ENCODE peak calls at places on chromosomes 5 and 9, in nine cellular contexts. One of them, this sample, is unnamed.

GRCh38 chr9:127935765-127936221 is 1.9 kb downstream of the DPM2 start:
- DNase-seq in fibroblast of lung: no peak
- DNase-seq in tibial artery: no peak
- DNase-seq in RWPE2: no peak
- DNase-seq in foreskin fibroblast: no peak
- DNase-seq in HFF-Myc: no peak
- DNase-seq in PC-9: no peak
- DNase-seq in BE2C: no peak
- DNase-seq in WTC11: no peak
- DNase-seq in this sample: no peak

GRCh38 chr9:254516-254915 is 39.9 kb downstream of the DOCK8 start:
- DNase-seq in RWPE2: no peak
- DNase-seq in PC-9: no peak
- DNase-seq in foreskin fibroblast: no peak
- DNase-seq in fibroblast of lung: no peak
- DNase-seq in BE2C: no peak
- DNase-seq in HFF-Myc: no peak
- DNase-seq in tibial artery: no peak
- DNase-seq in WTC11: no peak
- DNase-seq in this sample: no peak

GRCh38 chr5:115838885-115839518 is 2.4 kb downstream of the ATG12 start:
- DNase-seq in RWPE2: no peak
- DNase-seq in HFF-Myc: no peak
- DNase-seq in BE2C: no peak
- DNase-seq in WTC11: no peak
- DNase-seq in fibroblast of lung: peak
- DNase-seq in foreskin fibroblast: no peak
- DNase-seq in tibial artery: peak
- DNase-seq in PC-9: peak
- DNase-seq in this sample: peak

GRCh38 chr5:77211691-77212047 is 1.2 kb downstream of the PDE8B start:
- DNase-seq in foreskin fibroblast: no peak
- DNase-seq in fibroblast of lung: no peak
- DNase-seq in tibial artery: no peak
- DNase-seq in WTC11: no peak
- DNase-seq in PC-9: no peak
- DNase-seq in HFF-Myc: no peak
- DNase-seq in RWPE2: no peak
- DNase-seq in BE2C: no peak
- DNase-seq in this sample: no peak

GRCh38 chr9:86903461-86904010 is 43.8 kb downstream of the GAS1 start:
- DNase-seq in RWPE2: no peak
- DNase-seq in WTC11: peak
- DNase-seq in HFF-Myc: no peak
- DNase-seq in foreskin fibroblast: no peak
- DNase-seq in BE2C: no peak
- DNase-seq in PC-9: no peak
- DNase-seq in tibial artery: no peak
- DNase-seq in fibroblast of lung: no peak
- DNase-seq in this sample: no peak

GRCh38 chr9:133112361-133113026 is 8.5 kb downstream of the RALGDS start:
- DNase-seq in PC-9: no peak
- DNase-seq in WTC11: no peak
- DNase-seq in RWPE2: peak
- DNase-seq in HFF-Myc: no peak
- DNase-seq in foreskin fibroblast: no peak
- DNase-seq in BE2C: peak
- DNase-seq in tibial artery: peak
- DNase-seq in fibroblast of lung: no peak
- DNase-seq in this sample: peak

GRCh38 chr9:92206490-92206889 is 87.0 kb downstream of the IARS1 start:
- DNase-seq in HFF-Myc: no peak
- DNase-seq in BE2C: no peak
- DNase-seq in RWPE2: no peak
- DNase-seq in PC-9: no peak
- DNase-seq in WTC11: no peak
- DNase-seq in foreskin fibroblast: peak
- DNase-seq in tibial artery: no peak
- DNase-seq in fibroblast of lung: peak
- DNase-seq in this sample: no peak

GRCh38 chr5:66232701-66233100 is 88.6 kb downstream of the SREK1 start:
- DNase-seq in BE2C: no peak
- DNase-seq in foreskin fibroblast: no peak
- DNase-seq in HFF-Myc: no peak
- DNase-seq in RWPE2: no peak
- DNase-seq in fibroblast of lung: no peak
- DNase-seq in tibial artery: no peak
- DNase-seq in PC-9: no peak
- DNase-seq in WTC11: no peak
- DNase-seq in this sample: no peak

GRCh38 chr9:38421498-38422211 is 2.6 kb downstream of the IGFBPL1 start:
- DNase-seq in tibial artery: no peak
- DNase-seq in BE2C: peak
- DNase-seq in PC-9: no peak
- DNase-seq in fibroblast of lung: no peak
- DNase-seq in foreskin fibroblast: no peak
- DNase-seq in HFF-Myc: no peak
- DNase-seq in RWPE2: no peak
- DNase-seq in WTC11: peak
- DNase-seq in this sample: peak

GRCh38 chr9:27750571-27750970 is 177.3 kb upstream of the C9orf72 start:
- DNase-seq in fibroblast of lung: no peak
- DNase-seq in BE2C: no peak
- DNase-seq in WTC11: no peak
- DNase-seq in foreskin fibroblast: no peak
- DNase-seq in tibial artery: no peak
- DNase-seq in HFF-Myc: no peak
- DNase-seq in PC-9: no peak
- DNase-seq in RWPE2: no peak
- DNase-seq in this sample: peak

GRCh38 chr5:179974946-179975712 is 67.4 kb upstream of the TBC1D9B start:
- DNase-seq in PC-9: no peak
- DNase-seq in foreskin fibroblast: peak
- DNase-seq in RWPE2: no peak
- DNase-seq in HFF-Myc: no peak
- DNase-seq in BE2C: peak
- DNase-seq in tibial artery: no peak
- DNase-seq in fibroblast of lung: peak
- DNase-seq in WTC11: peak
- DNase-seq in this sample: peak

GRCh38 chr5:178866946-178867345 is 7.2 kb downstream of the ZNF354B start:
- DNase-seq in RWPE2: no peak
- DNase-seq in BE2C: no peak
- DNase-seq in foreskin fibroblast: no peak
- DNase-seq in HFF-Myc: no peak
- DNase-seq in WTC11: no peak
- DNase-seq in PC-9: no peak
- DNase-seq in tibial artery: no peak
- DNase-seq in fibroblast of lung: no peak
- DNase-seq in this sample: no peak

GRCh38 chr9:132474253-132474652 is 64.2 kb downstream of the CFAP77 start:
- DNase-seq in fibroblast of lung: no peak
- DNase-seq in HFF-Myc: no peak
- DNase-seq in PC-9: no peak
- DNase-seq in WTC11: no peak
- DNase-seq in RWPE2: no peak
- DNase-seq in foreskin fibroblast: no peak
- DNase-seq in BE2C: no peak
- DNase-seq in tibial artery: no peak
- DNase-seq in this sample: no peak

GRCh38 chr5:151772029-151772867 is 494 bp downstream of the G3BP1 start:
- DNase-seq in WTC11: peak
- DNase-seq in BE2C: peak
- DNase-seq in RWPE2: no peak
- DNase-seq in PC-9: no peak
- DNase-seq in fibroblast of lung: peak
- DNase-seq in foreskin fibroblast: no peak
- DNase-seq in tibial artery: peak
- DNase-seq in HFF-Myc: no peak
- DNase-seq in this sample: no peak

GRCh38 chr9:78601957-78602565 is 305.1 kb downstream of the PSAT1 start:
- DNase-seq in foreskin fibroblast: no peak
- DNase-seq in BE2C: peak
- DNase-seq in RWPE2: no peak
- DNase-seq in tibial artery: no peak
- DNase-seq in WTC11: peak
- DNase-seq in PC-9: no peak
- DNase-seq in HFF-Myc: peak
- DNase-seq in fibroblast of lung: peak
- DNase-seq in this sample: peak
- TF ChIP-seq CTCF in foreskin fibroblast: peak
- TF ChIP-seq CTCF in BE2C: peak
- TF ChIP-seq CTCF in RWPE2: peak
- TF ChIP-seq CTCF in tibial artery: peak
- TF ChIP-seq CTCF in WTC11: peak
- TF ChIP-seq CTCF in PC-9: peak
- TF ChIP-seq CTCF in HFF-Myc: peak
- TF ChIP-seq CTCF in fibroblast of lung: peak
- TF ChIP-seq CTCF in this sample: peak

GRCh38 chr5:157758706-157759105 is 15.2 kb downstream of the LSM11 start:
- DNase-seq in HFF-Myc: no peak
- DNase-seq in BE2C: no peak
- DNase-seq in WTC11: no peak
- DNase-seq in foreskin fibroblast: no peak
- DNase-seq in RWPE2: no peak
- DNase-seq in PC-9: no peak
- DNase-seq in fibroblast of lung: no peak
- DNase-seq in tibial artery: no peak
- DNase-seq in this sample: no peak

GRCh38 chr5:157756122-157756521 is 12.6 kb downstream of the LSM11 start:
- DNase-seq in tibial artery: no peak
- DNase-seq in BE2C: no peak
- DNase-seq in HFF-Myc: no peak
- DNase-seq in WTC11: no peak
- DNase-seq in PC-9: no peak
- DNase-seq in RWPE2: no peak
- DNase-seq in foreskin fibroblast: no peak
- DNase-seq in fibroblast of lung: no peak
- DNase-seq in this sample: no peak

GRCh38 chr5:157767674-157768073 is 24.2 kb downstream of the LSM11 start:
- DNase-seq in PC-9: no peak
- DNase-seq in BE2C: no peak
- DNase-seq in HFF-Myc: no peak
- DNase-seq in WTC11: no peak
- DNase-seq in foreskin fibroblast: no peak
- DNase-seq in RWPE2: no peak
- DNase-seq in tibial artery: no peak
- DNase-seq in fibroblast of lung: no peak
- DNase-seq in this sample: no peak

GRCh38 chr5:157766441-157766840 is 22.9 kb downstream of the LSM11 start:
- DNase-seq in BE2C: no peak
- DNase-seq in tibial artery: no peak
- DNase-seq in foreskin fibroblast: no peak
- DNase-seq in PC-9: no peak
- DNase-seq in WTC11: no peak
- DNase-seq in RWPE2: no peak
- DNase-seq in fibroblast of lung: no peak
- DNase-seq in HFF-Myc: no peak
- DNase-seq in this sample: no peak

GRCh38 chr5:157761690-157762611 is 18.4 kb downstream of the LSM11 start:
- DNase-seq in HFF-Myc: peak
- DNase-seq in BE2C: peak
- DNase-seq in WTC11: no peak
- DNase-seq in RWPE2: no peak
- DNase-seq in tibial artery: no peak
- DNase-seq in foreskin fibroblast: peak
- DNase-seq in fibroblast of lung: peak
- DNase-seq in PC-9: no peak
- DNase-seq in this sample: peak
- TF ChIP-seq CTCF in HFF-Myc: peak
- TF ChIP-seq CTCF in BE2C: peak
- TF ChIP-seq CTCF in WTC11: peak
- TF ChIP-seq CTCF in RWPE2: peak
- TF ChIP-seq CTCF in tibial artery: peak
- TF ChIP-seq CTCF in foreskin fibroblast: peak
- TF ChIP-seq CTCF in fibroblast of lung: peak
- TF ChIP-seq CTCF in PC-9: peak
- TF ChIP-seq CTCF in this sample: peak

GRCh38 chr5:33888582-33888981 is 3.2 kb downstream of the ADAMTS12 start:
- DNase-seq in RWPE2: no peak
- DNase-seq in PC-9: no peak
- DNase-seq in BE2C: no peak
- DNase-seq in fibroblast of lung: peak
- DNase-seq in HFF-Myc: no peak
- DNase-seq in WTC11: no peak
- DNase-seq in tibial artery: no peak
- DNase-seq in foreskin fibroblast: peak
- DNase-seq in this sample: no peak

GRCh38 chr5:33890147-33890546 is 1.6 kb downstream of the ADAMTS12 start:
- DNase-seq in HFF-Myc: no peak
- DNase-seq in tibial artery: no peak
- DNase-seq in BE2C: no peak
- DNase-seq in fibroblast of lung: peak
- DNase-seq in PC-9: peak
- DNase-seq in WTC11: no peak
- DNase-seq in foreskin fibroblast: no peak
- DNase-seq in RWPE2: no peak
- DNase-seq in this sample: no peak

GRCh38 chr5:33891731-33892418 is at the start of gene ADAMTS12:
- DNase-seq in fibroblast of lung: peak
- DNase-seq in tibial artery: no peak
- DNase-seq in RWPE2: peak
- DNase-seq in HFF-Myc: no peak
- DNase-seq in WTC11: peak
- DNase-seq in PC-9: peak
- DNase-seq in foreskin fibroblast: peak
- DNase-seq in BE2C: no peak
- DNase-seq in this sample: no peak

GRCh38 chr5:33892419-33893151 is 795 bp upstream of the ADAMTS12 start:
- DNase-seq in WTC11: no peak
- DNase-seq in HFF-Myc: peak
- DNase-seq in BE2C: no peak
- DNase-seq in fibroblast of lung: peak
- DNase-seq in tibial artery: peak
- DNase-seq in PC-9: peak
- DNase-seq in foreskin fibroblast: peak
- DNase-seq in RWPE2: peak
- DNase-seq in this sample: no peak

DNA sequence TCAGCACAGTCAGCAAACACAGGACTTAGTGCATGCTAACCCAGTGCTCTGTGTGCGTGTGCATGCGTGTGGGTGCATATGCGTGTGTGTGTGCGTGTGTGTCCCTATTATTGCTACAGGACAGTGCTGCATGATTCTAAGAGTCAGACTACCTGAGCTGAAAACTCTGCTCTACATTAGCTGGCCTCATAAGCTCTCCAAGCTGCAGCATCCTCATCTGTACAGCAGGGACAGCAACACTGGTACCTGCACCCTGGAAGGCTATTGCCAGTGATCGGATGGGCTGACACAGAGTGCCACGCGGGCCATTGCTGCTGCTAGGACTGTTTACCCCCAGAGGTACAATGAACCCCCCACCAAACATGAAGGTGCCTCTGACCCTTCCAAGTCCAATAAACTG is 1.2 kb downstream of the ADAMTS12 start:
- DNase-seq in PC-9: peak
- DNase-seq in HFF-Myc: no peak
- DNase-seq in tibial artery: no peak
- DNase-seq in fibroblast of lung: peak
- DNase-seq in BE2C: no peak
- DNase-seq in WTC11: peak
- DNase-seq in foreskin fibroblast: peak
- DNase-seq in RWPE2: no peak
- DNase-seq in this sample: no peak
- TF ChIP-seq CTCF in PC-9: peak
- TF ChIP-seq CTCF in HFF-Myc: no peak
- TF ChIP-seq CTCF in tibial artery: no peak
- TF ChIP-seq CTCF in fibroblast of lung: peak
- TF ChIP-seq CTCF in BE2C: no peak
- TF ChIP-seq CTCF in WTC11: no peak
- TF ChIP-seq CTCF in foreskin fibroblast: peak
- TF ChIP-seq CTCF in RWPE2: no peak
- TF ChIP-seq CTCF in this sample: no peak

GRCh38 chr5:174916227-174916626 is 191.8 kb downstream of the MSX2 start:
- DNase-seq in WTC11: no peak
- DNase-seq in fibroblast of lung: no peak
- DNase-seq in tibial artery: no peak
- DNase-seq in foreskin fibroblast: no peak
- DNase-seq in PC-9: no peak
- DNase-seq in BE2C: no peak
- DNase-seq in HFF-Myc: no peak
- DNase-seq in RWPE2: no peak
- DNase-seq in this sample: no peak
- TF ChIP-seq CTCF in WTC11: no peak
- TF ChIP-seq CTCF in fibroblast of lung: no peak
- TF ChIP-seq CTCF in tibial artery: no peak
- TF ChIP-seq CTCF in foreskin fibroblast: no peak
- TF ChIP-seq CTCF in PC-9: no peak
- TF ChIP-seq CTCF in BE2C: no peak
- TF ChIP-seq CTCF in HFF-Myc: no peak
- TF ChIP-seq CTCF in RWPE2: no peak
- TF ChIP-seq CTCF in this sample: no peak